ENCODE peak calls at places on chromosomes 4 and X, in ten cellular contexts. One of them, this sample, is unnamed.

GRCh38 chr4:10090467-10091250 is 25.9 kb downstream of the WDR1 start:
- DNase-seq in tibial nerve: no peak
- DNase-seq in transverse colon: no peak
- DNase-seq in testis: no peak
- DNase-seq in A549: no peak
- DNase-seq in lower leg skin: no peak
- DNase-seq in K562: no peak
- DNase-seq in heart left ventricle: peak
- DNase-seq in suprapubic skin: no peak
- DNase-seq in upper lobe of left lung: no peak
- DNase-seq in this sample: no peak

GRCh38 chr4:4575284-4576211 is 33.7 kb upstream of the STX18 start:
- DNase-seq in tibial nerve: peak
- DNase-seq in transverse colon: peak
- DNase-seq in testis: peak
- DNase-seq in A549: peak
- DNase-seq in lower leg skin: peak
- DNase-seq in K562: peak
- DNase-seq in heart left ventricle: peak
- DNase-seq in suprapubic skin: peak
- DNase-seq in upper lobe of left lung: peak
- DNase-seq in this sample: peak

GRCh38 chr4:73068496-73069337 is 799 bp downstream of the COX18 start:
- DNase-seq in tibial nerve: no peak
- DNase-seq in transverse colon: peak
- DNase-seq in testis: no peak
- DNase-seq in A549: no peak
- DNase-seq in lower leg skin: no peak
- DNase-seq in K562: no peak
- DNase-seq in heart left ventricle: no peak
- DNase-seq in suprapubic skin: no peak
- DNase-seq in upper lobe of left lung: no peak
- DNase-seq in this sample: no peak

GRCh38 chr4:134548052-134548628 is 346.6 kb upstream of the PABPC4L start:
- DNase-seq in tibial nerve: no peak
- DNase-seq in transverse colon: no peak
- DNase-seq in testis: no peak
- DNase-seq in A549: no peak
- DNase-seq in lower leg skin: no peak
- DNase-seq in K562: no peak
- DNase-seq in heart left ventricle: no peak
- DNase-seq in suprapubic skin: no peak
- DNase-seq in upper lobe of left lung: no peak
- DNase-seq in this sample: no peak

GRCh38 chrX:22396408-22396807 is 123.7 kb downstream of the CBLL2 start:
- DNase-seq in tibial nerve: no peak
- DNase-seq in transverse colon: no peak
- DNase-seq in testis: no peak
- DNase-seq in A549: no peak
- DNase-seq in lower leg skin: no peak
- DNase-seq in K562: no peak
- DNase-seq in heart left ventricle: no peak
- DNase-seq in suprapubic skin: no peak
- DNase-seq in upper lobe of left lung: no peak
- DNase-seq in this sample: no peak

GRCh38 chr4:85787133-85787532 is 312.2 kb downstream of the ARHGAP24 start:
- DNase-seq in tibial nerve: no peak
- DNase-seq in transverse colon: no peak
- DNase-seq in testis: no peak
- DNase-seq in A549: no peak
- DNase-seq in lower leg skin: no peak
- DNase-seq in K562: no peak
- DNase-seq in heart left ventricle: no peak
- DNase-seq in suprapubic skin: no peak
- DNase-seq in upper lobe of left lung: no peak
- DNase-seq in this sample: no peak

GRCh38 chrX:34528081-34528480 is 129.0 kb downstream of the TMEM47 start:
- DNase-seq in tibial nerve: no peak
- DNase-seq in transverse colon: no peak
- DNase-seq in testis: no peak
- DNase-seq in A549: no peak
- DNase-seq in lower leg skin: no peak
- DNase-seq in K562: no peak
- DNase-seq in heart left ventricle: no peak
- DNase-seq in suprapubic skin: no peak
- DNase-seq in upper lobe of left lung: no peak
- DNase-seq in this sample: no peak

GRCh38 chr4:6257243-6258025 is 12.2 kb upstream of the WFS1 start:
- DNase-seq in tibial nerve: no peak
- DNase-seq in transverse colon: no peak
- DNase-seq in testis: no peak
- DNase-seq in A549: no peak
- DNase-seq in lower leg skin: no peak
- DNase-seq in K562: no peak
- DNase-seq in heart left ventricle: no peak
- DNase-seq in suprapubic skin: no peak
- DNase-seq in upper lobe of left lung: no peak
- DNase-seq in this sample: no peak

GRCh38 chr4:159003420-159004253 is 99.2 kb upstream of the RAPGEF2 start:
- DNase-seq in tibial nerve: no peak
- DNase-seq in transverse colon: no peak
- DNase-seq in testis: no peak
- DNase-seq in A549: no peak
- DNase-seq in lower leg skin: no peak
- DNase-seq in K562: no peak
- DNase-seq in heart left ventricle: no peak
- DNase-seq in suprapubic skin: no peak
- DNase-seq in upper lobe of left lung: no peak
- DNase-seq in this sample: no peak

GRCh38 chr4:27010334-27010940 is 149.8 kb downstream of the STIM2 start:
- DNase-seq in tibial nerve: peak
- DNase-seq in transverse colon: peak
- DNase-seq in testis: peak
- DNase-seq in A549: peak
- DNase-seq in lower leg skin: no peak
- DNase-seq in K562: peak
- DNase-seq in heart left ventricle: peak
- DNase-seq in suprapubic skin: peak
- DNase-seq in upper lobe of left lung: no peak
- DNase-seq in this sample: peak

GRCh38 chr4:16337936-16338335 is 111.7 kb upstream of the TAPT1 start:
- DNase-seq in tibial nerve: no peak
- DNase-seq in transverse colon: no peak
- DNase-seq in testis: no peak
- DNase-seq in A549: no peak
- DNase-seq in lower leg skin: no peak
- DNase-seq in K562: no peak
- DNase-seq in heart left ventricle: no peak
- DNase-seq in suprapubic skin: no peak
- DNase-seq in upper lobe of left lung: no peak
- DNase-seq in this sample: no peak

GRCh38 chrX:63421411-63421810 is 70.3 kb upstream of the SPIN4 start:
- DNase-seq in tibial nerve: no peak
- DNase-seq in transverse colon: no peak
- DNase-seq in testis: no peak
- DNase-seq in A549: no peak
- DNase-seq in lower leg skin: no peak
- DNase-seq in K562: no peak
- DNase-seq in heart left ventricle: no peak
- DNase-seq in suprapubic skin: no peak
- DNase-seq in upper lobe of left lung: no peak
- DNase-seq in this sample: no peak

GRCh38 chr4:86896596-86896995 is 4.4 kb upstream of the C4orf36 start:
- DNase-seq in tibial nerve: no peak
- DNase-seq in transverse colon: no peak
- DNase-seq in testis: no peak
- DNase-seq in A549: no peak
- DNase-seq in lower leg skin: no peak
- DNase-seq in K562: no peak
- DNase-seq in heart left ventricle: no peak
- DNase-seq in suprapubic skin: no peak
- DNase-seq in upper lobe of left lung: no peak
- DNase-seq in this sample: no peak

GRCh38 chrX:132365490-132365889 is 123.3 kb downstream of the MBNL3 start:
- DNase-seq in tibial nerve: no peak
- DNase-seq in transverse colon: no peak
- DNase-seq in testis: no peak
- DNase-seq in A549: no peak
- DNase-seq in lower leg skin: no peak
- DNase-seq in K562: no peak
- DNase-seq in heart left ventricle: no peak
- DNase-seq in suprapubic skin: no peak
- DNase-seq in upper lobe of left lung: no peak
- DNase-seq in this sample: no peak

DNA sequence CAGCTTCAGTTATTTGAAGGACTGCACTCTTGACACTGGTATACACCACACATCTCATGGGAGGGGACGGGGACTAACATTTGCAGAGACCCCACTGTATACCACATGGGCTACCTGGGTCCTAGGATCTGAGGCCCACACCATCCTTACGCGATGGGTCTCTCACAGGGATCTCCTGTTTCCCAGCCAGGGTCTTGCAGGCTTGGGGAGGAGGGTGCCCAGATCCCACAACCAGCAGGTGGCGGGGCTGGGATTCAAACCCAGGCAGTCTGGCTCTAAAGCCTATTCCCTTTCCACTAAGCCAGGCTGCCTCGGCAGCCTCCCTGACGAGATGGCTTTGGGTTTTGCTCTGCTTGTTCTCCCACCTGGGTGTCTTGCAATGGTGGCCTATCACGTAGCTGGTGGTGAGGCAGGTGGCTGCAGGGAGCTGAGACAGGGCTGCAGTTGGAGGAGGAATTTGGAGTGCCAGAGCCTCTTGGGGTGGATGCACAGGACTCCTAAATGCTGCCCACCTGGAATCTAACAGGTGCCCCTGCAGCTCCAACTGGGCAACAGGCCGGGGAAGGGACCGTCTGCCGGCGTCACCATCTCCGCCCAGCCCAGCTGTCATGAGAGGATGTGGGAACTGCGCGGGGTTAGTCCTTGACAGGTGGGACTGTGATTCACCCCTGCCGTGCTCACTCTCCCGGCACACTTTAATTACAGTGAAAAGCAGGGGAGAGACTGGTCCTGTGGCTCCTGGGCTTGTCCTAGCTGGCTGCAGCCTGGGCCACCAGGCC is 110.7 kb downstream of the PSAPL1 start:
- DNase-seq in tibial nerve: no peak
- DNase-seq in transverse colon: no peak
- DNase-seq in testis: no peak
- DNase-seq in A549: peak
- DNase-seq in lower leg skin: no peak
- DNase-seq in K562: no peak
- DNase-seq in heart left ventricle: peak
- DNase-seq in suprapubic skin: no peak
- DNase-seq in upper lobe of left lung: no peak
- DNase-seq in this sample: no peak
- TF ChIP-seq CTCF in tibial nerve: no peak
- TF ChIP-seq CTCF in transverse colon: no peak
- TF ChIP-seq CTCF in testis: no peak
- TF ChIP-seq CTCF in A549: no peak
- TF ChIP-seq CTCF in lower leg skin: no peak
- TF ChIP-seq CTCF in K562: peak
- TF ChIP-seq CTCF in heart left ventricle: no peak
- TF ChIP-seq CTCF in suprapubic skin: no peak
- TF ChIP-seq CTCF in upper lobe of left lung: no peak
- TF ChIP-seq CTCF in this sample: no peak

GRCh38 chrX:446243-446642 is 59.5 kb upstream of the PPP2R3B start:
- DNase-seq in tibial nerve: no peak
- DNase-seq in transverse colon: no peak
- DNase-seq in testis: no peak
- DNase-seq in A549: no peak
- DNase-seq in lower leg skin: no peak
- DNase-seq in K562: no peak
- DNase-seq in heart left ventricle: no peak
- DNase-seq in suprapubic skin: no peak
- DNase-seq in upper lobe of left lung: no peak
- DNase-seq in this sample: no peak
- TF ChIP-seq POLR2A in tibial nerve: no peak
- TF ChIP-seq POLR2A in transverse colon: no peak
- TF ChIP-seq POLR2A in testis: no peak
- TF ChIP-seq POLR2A in A549: no peak
- TF ChIP-seq POLR2A in lower leg skin: no peak
- TF ChIP-seq POLR2A in K562: no peak
- TF ChIP-seq POLR2A in heart left ventricle: no peak
- TF ChIP-seq POLR2A in suprapubic skin: no peak
- TF ChIP-seq POLR2A in upper lobe of left lung: no peak
- TF ChIP-seq POLR2A in this sample: no peak

DNA sequence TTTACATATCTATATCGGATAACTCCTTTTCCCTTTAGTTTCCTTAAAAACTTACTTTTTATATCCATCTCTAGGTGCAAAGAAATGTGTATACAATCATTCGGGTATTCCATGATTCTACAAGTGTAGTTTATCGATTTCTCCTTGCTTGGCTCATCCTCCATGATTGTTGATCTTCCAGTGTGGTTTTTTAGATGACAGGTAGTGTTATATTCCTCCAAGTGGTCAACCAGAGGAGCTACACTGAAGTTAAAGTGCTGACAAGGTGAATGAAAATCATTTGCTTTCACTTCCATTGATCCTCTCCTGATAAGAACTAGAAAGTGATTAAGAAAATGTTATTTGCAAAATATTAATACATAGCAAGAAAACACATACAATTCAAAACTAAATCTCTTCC is 38.5 kb downstream of the TMEM156 start:
- DNase-seq in tibial nerve: no peak
- DNase-seq in transverse colon: no peak
- DNase-seq in testis: no peak
- DNase-seq in A549: peak
- DNase-seq in lower leg skin: no peak
- DNase-seq in K562: peak
- DNase-seq in heart left ventricle: no peak
- DNase-seq in suprapubic skin: no peak
- DNase-seq in upper lobe of left lung: no peak
- DNase-seq in this sample: no peak
- TF ChIP-seq CTCF in tibial nerve: no peak
- TF ChIP-seq CTCF in transverse colon: no peak
- TF ChIP-seq CTCF in testis: no peak
- TF ChIP-seq CTCF in A549: no peak
- TF ChIP-seq CTCF in lower leg skin: no peak
- TF ChIP-seq CTCF in K562: no peak
- TF ChIP-seq CTCF in heart left ventricle: no peak
- TF ChIP-seq CTCF in suprapubic skin: no peak
- TF ChIP-seq CTCF in upper lobe of left lung: no peak
- TF ChIP-seq CTCF in this sample: no peak

DNA sequence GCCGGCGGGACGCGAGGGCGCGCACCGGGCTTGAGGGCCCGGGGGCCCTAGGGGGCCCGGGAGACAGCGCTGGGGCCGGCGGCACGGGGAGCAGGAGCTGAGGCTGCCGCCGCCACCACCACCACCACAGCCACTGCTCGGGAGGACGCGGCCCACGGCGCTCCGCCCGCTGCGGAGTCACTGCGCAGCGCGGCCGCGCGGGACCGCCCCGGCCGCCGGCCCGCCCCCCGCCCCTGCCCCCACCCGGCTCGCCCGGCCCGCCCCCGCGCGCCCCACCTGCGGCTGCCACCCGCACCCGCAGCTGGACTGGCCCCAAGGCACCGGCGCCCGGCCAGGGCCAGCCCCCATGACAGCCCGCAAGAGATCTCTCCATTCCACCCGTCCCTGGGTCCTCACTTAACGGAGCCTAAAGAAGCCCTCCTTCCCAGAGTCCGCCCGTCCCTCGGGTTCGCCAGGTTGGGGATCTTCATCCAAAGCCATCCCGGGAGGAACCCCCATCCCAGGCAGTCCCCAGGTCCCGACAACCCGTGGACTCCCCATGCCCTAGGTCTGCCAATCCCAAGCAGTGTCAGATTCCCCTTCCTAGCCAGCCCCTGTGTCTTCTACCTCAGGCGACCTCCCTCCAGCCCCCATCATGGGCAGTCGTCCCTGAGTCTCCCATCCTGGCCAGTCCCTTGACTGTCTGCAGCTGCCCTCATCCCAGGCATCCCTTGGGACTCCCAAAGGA is 40.0 kb upstream of the IQSEC2 start:
- DNase-seq in tibial nerve: no peak
- DNase-seq in transverse colon: peak
- DNase-seq in testis: no peak
- DNase-seq in A549: no peak
- DNase-seq in lower leg skin: no peak
- DNase-seq in K562: peak
- DNase-seq in heart left ventricle: no peak
- DNase-seq in suprapubic skin: no peak
- DNase-seq in upper lobe of left lung: peak
- DNase-seq in this sample: peak
- TF ChIP-seq POLR2A in tibial nerve: no peak
- TF ChIP-seq POLR2A in transverse colon: no peak
- TF ChIP-seq POLR2A in testis: no peak
- TF ChIP-seq POLR2A in A549: peak
- TF ChIP-seq POLR2A in lower leg skin: no peak
- TF ChIP-seq POLR2A in K562: no peak
- TF ChIP-seq POLR2A in heart left ventricle: no peak
- TF ChIP-seq POLR2A in suprapubic skin: no peak
- TF ChIP-seq POLR2A in upper lobe of left lung: no peak
- TF ChIP-seq POLR2A in this sample: peak